ENCODE peak calls at places on chromosomes 3 and 15, in five cellular contexts. T, R, P, M and B are unnamed samples.

GRCh38 chr3:172869356-172869755 is 118.8 kb downstream of the ECT2 start:
- DNase-seq in T (peak), R (no peak), P (no peak), M (no peak), B (no peak)

GRCh38 chr3:52695798-52696649 is 9.6 kb downstream of the GLT8D1 start:
- DNase-seq in T (no peak), R (no peak), M (no peak), P (no peak), B (no peak)

GRCh38 chr3:106819445-106819844 is 557.8 kb upstream of the CCDC54 start:
- DNase-seq in M (no peak), R (no peak), T (no peak), P (no peak), B (no peak)

GRCh38 chr15:25054943-25055342 is 100.2 kb downstream of the SNRPN start:
- DNase-seq in M (no peak), R (no peak), P (no peak), T (no peak), B (no peak)

GRCh38 chr15:81893182-81893833 is 152.5 kb downstream of the MEX3B start:
- DNase-seq in P (no peak), R (no peak), T (no peak), M (no peak), B (no peak)

GRCh38 chr15:76334438-76335004 is 2.1 kb upstream of the ISL2 start:
- DNase-seq in P (no peak), M (no peak), T (no peak), R (no peak), B (peak)

GRCh38 chr15:66843581-66843980 is 141.5 kb downstream of the SMAD6 start:
- DNase-seq in P (no peak), R (no peak), M (no peak), T (no peak), B (no peak)

GRCh38 chr3:134299185-134299887 is 48.7 kb upstream of the RYK start:
- DNase-seq in T (no peak), R (no peak), M (no peak), P (no peak), B (no peak)

GRCh38 chr15:67740376-67740775 is 84.9 kb upstream of the SKOR1 start:
- DNase-seq in M (no peak), T (no peak), P (no peak), R (no peak), B (no peak)

GRCh38 chr15:69792823-69793222 is 304.9 kb downstream of the TLE3 start:
- DNase-seq in R (no peak), M (no peak), T (no peak), P (no peak), B (no peak)

GRCh38 chr3:72150634-72151412 is 365.9 kb upstream of the PROK2 start:
- DNase-seq in R (no peak), P (no peak), T (peak), M (peak), B (no peak)

GRCh38 chr3:185729335-185729715 is 95.5 kb downstream of the IGF2BP2 start:
- DNase-seq in R (no peak), P (no peak), M (no peak), T (peak), B (no peak)

GRCh38 chr3:137263982-137264777 is 306.4 kb downstream of the IL20RB start:
- DNase-seq in T (no peak), R (no peak), M (no peak), P (no peak), B (no peak)

GRCh38 chr15:40084657-40085056 is 24.0 kb downstream of the BMF start:
- DNase-seq in T (no peak), R (no peak), P (no peak), M (no peak), B (no peak)

GRCh38 chr15:55637086-55637485 is 48.9 kb upstream of the PYGO1 start:
- DNase-seq in R (no peak), M (no peak), P (no peak), T (no peak), B (no peak)

GRCh38 chr15:85749261-85750151 is 45.2 kb downstream of the KLHL25 start:
- DNase-seq in M (no peak), R (no peak), P (no peak), T (no peak), B (no peak)

GRCh38 chr3:179100652-179101051 is 29.0 kb upstream of the ZMAT3 start:
- DNase-seq in P (no peak), T (no peak), R (peak), M (no peak), B (no peak)

GRCh38 chr3:175601521-175601920 is 742.4 kb downstream of the NAALADL2 start:
- DNase-seq in R (no peak), P (no peak), M (no peak), T (no peak), B (no peak)

GRCh38 chr15:39407116-39407515 is 173.8 kb upstream of the THBS1 start:
- DNase-seq in R (no peak), T (no peak), P (no peak), M (no peak), B (no peak)

GRCh38 chr3:196323723-196324122 is 5.7 kb upstream of the DYNLT2B start:
- DNase-seq in M (peak), R (no peak), T (no peak), P (no peak), B (peak)

GRCh38 chr3:77513541-77513940 is 473.6 kb downstream of the ROBO2 start:
- DNase-seq in M (no peak), R (no peak), P (no peak), T (no peak), B (no peak)

GRCh38 chr15:75836953-75837321 is 6.3 kb upstream of the UBE2Q2 start:
- DNase-seq in R (no peak), M (no peak), P (no peak), T (peak), B (no peak)

GRCh38 chr15:42955518-42955917 is 34.9 kb upstream of the TTBK2 start:
- DNase-seq in P (no peak), T (no peak), M (no peak), R (no peak), B (no peak)

GRCh38 chr3:108489776-108490175 is 20.6 kb downstream of the MYH15 start:
- DNase-seq in P (no peak), T (peak), R (peak), M (peak), B (peak)

GRCh38 chr3:108495717-108496116 is 14.7 kb downstream of the MYH15 start:
- DNase-seq in T (no peak), P (no peak), M (no peak), R (no peak), B (no peak)

GRCh38 chr3:108494862-108495531 is 15.4 kb downstream of the MYH15 start:
- DNase-seq in M (no peak), P (no peak), T (no peak), R (no peak), B (no peak)

GRCh38 chr3:108497271-108497670 is 13.1 kb downstream of the MYH15 start:
- DNase-seq in P (no peak), R (no peak), T (no peak), M (no peak), B (no peak)

GRCh38 chr3:108493862-108494261 is 16.5 kb downstream of the MYH15 start:
- DNase-seq in M (no peak), P (no peak), R (no peak), T (peak), B (peak)
- TF ChIP-seq JUN in M (no peak), P (no peak), R (no peak), T (no peak), B (no peak)

GRCh38 chr15:73760330-73760729 is 7.2 kb upstream of the INSYN1 start:
- DNase-seq in M (no peak), P (no peak), R (no peak), T (no peak), B (no peak)
- TF ChIP-seq USF2 in M (no peak), P (no peak), R (no peak), T (no peak), B (no peak)

DNA sequence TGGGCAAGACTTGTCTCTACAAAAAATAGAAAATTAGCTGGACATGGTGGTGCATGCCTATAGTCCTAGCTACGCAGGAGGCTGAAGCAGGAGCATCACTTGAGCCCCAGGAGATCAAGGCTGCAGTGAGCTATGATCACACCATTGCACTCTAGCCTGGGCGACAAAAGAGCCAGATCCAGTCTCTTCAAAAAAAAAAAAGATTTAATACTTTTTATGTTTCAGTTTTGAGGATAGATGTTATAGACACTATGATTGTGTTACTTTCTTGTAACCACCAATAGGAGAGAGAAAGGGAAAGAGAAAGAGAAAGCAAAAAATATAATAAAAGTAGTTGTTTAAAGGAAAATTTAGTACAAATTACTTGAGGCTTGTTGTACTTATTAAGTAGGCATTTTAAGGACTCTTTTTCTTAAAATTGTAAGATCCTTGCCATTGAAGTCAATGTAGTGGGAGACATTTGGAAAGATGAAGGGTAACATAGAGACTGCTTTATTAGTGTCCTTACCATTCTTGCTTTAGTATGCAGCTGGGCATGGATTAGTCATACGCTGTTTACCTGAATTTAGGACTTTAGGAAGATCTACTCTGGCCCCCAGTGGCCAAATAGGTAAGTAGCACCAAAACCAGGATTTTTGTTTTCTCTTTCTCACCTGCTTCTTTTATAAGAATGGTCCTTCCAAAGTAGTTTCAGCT is 35.1 kb upstream of the ZDHHC23 start:
- DNase-seq in R (peak), T (peak), M (peak), P (no peak), B (peak)
- TF ChIP-seq JUN in R (no peak), T (no peak), M (no peak), P (peak), B (no peak)

GRCh38 chr3:126161309-126161708 is 19.1 kb downstream of the ALDH1L1 start:
- DNase-seq in P (no peak), R (no peak), T (no peak), M (no peak), B (no peak)
- TF ChIP-seq USF2 in P (no peak), R (no peak), T (no peak), M (no peak), B (no peak)